ENCODE peak calls at places on chromosomes 12 and 14, in eight cellular contexts. One of them, this sample, is unnamed.
A peak's percentile ranks its signal among the peaks of the same experiment; 100 is the strongest.

GRCh38 chr12:12502813-12503146 is 59.9 kb downstream of the DUSP16 start:
- DNase-seq in Karpas-422: no peak
- DNase-seq in A549: no peak
- DNase-seq in fibroblast of lung: no peak
- DNase-seq in K562: no peak
- DNase-seq in neural progenitor cell: no peak
- DNase-seq in trophoblast cell: no peak
- DNase-seq in H9: no peak
- DNase-seq in this sample: no peak

GRCh38 chr12:46296822-46297221 is 28.0 kb upstream of the SLC38A1 start:
- DNase-seq in A549: no peak
- DNase-seq in fibroblast of lung: no peak
- DNase-seq in K562: no peak
- DNase-seq in neural progenitor cell: no peak
- DNase-seq in trophoblast cell: no peak
- DNase-seq in Karpas-422: no peak
- DNase-seq in H9: no peak
- DNase-seq in this sample: no peak

GRCh38 chr12:98828802-98829600 is 183.9 kb downstream of the APAF1 start:
- DNase-seq in trophoblast cell: no peak
- DNase-seq in K562: no peak
- DNase-seq in H9: no peak
- DNase-seq in neural progenitor cell: no peak
- DNase-seq in fibroblast of lung: no peak
- DNase-seq in Karpas-422: no peak
- DNase-seq in A549: no peak
- DNase-seq in this sample: no peak

GRCh38 chr12:94186461-94187237 is 38.3 kb downstream of the PLXNC1 start:
- DNase-seq in K562: no peak
- DNase-seq in H9: peak; percentile 93
- DNase-seq in trophoblast cell: peak; percentile 33
- DNase-seq in Karpas-422: no peak
- DNase-seq in fibroblast of lung: peak; percentile 77
- DNase-seq in neural progenitor cell: peak; percentile 96
- DNase-seq in A549: no peak
- DNase-seq in this sample: peak; percentile 83

GRCh38 chr12:14416658-14417057 is 51.2 kb downstream of the ATF7IP start:
- DNase-seq in trophoblast cell: no peak
- DNase-seq in neural progenitor cell: peak; percentile 55
- DNase-seq in H9: peak; percentile 46
- DNase-seq in Karpas-422: peak; percentile 82
- DNase-seq in fibroblast of lung: peak; percentile 96
- DNase-seq in A549: no peak
- DNase-seq in K562: no peak
- DNase-seq in this sample: peak; percentile 27

GRCh38 chr12:2691340-2692111 is 103.2 kb upstream of the FKBP4 start:
- DNase-seq in A549: no peak
- DNase-seq in K562: no peak
- DNase-seq in trophoblast cell: no peak
- DNase-seq in neural progenitor cell: peak; percentile 72
- DNase-seq in Karpas-422: peak; percentile 76
- DNase-seq in fibroblast of lung: no peak
- DNase-seq in H9: peak; percentile 73
- DNase-seq in this sample: no peak

GRCh38 chr12:57215668-57216013 is 953 bp upstream of the NXPH4 start:
- DNase-seq in A549: no peak
- DNase-seq in Karpas-422: peak; percentile 67
- DNase-seq in K562: no peak
- DNase-seq in H9: no peak
- DNase-seq in trophoblast cell: no peak
- DNase-seq in neural progenitor cell: no peak
- DNase-seq in fibroblast of lung: no peak
- DNase-seq in this sample: no peak

GRCh38 chr14:89017417-89017816 is 193.0 kb downstream of the TTC8 start:
- DNase-seq in K562: no peak
- DNase-seq in H9: no peak
- DNase-seq in A549: no peak
- DNase-seq in trophoblast cell: no peak
- DNase-seq in Karpas-422: no peak
- DNase-seq in fibroblast of lung: no peak
- DNase-seq in neural progenitor cell: no peak
- DNase-seq in this sample: no peak

GRCh38 chr12:130438243-130438620 is 100.5 kb downstream of the PIWIL1 start:
- DNase-seq in H9: no peak
- DNase-seq in trophoblast cell: no peak
- DNase-seq in fibroblast of lung: no peak
- DNase-seq in A549: no peak
- DNase-seq in neural progenitor cell: no peak
- DNase-seq in Karpas-422: no peak
- DNase-seq in K562: no peak
- DNase-seq in this sample: no peak

GRCh38 chr14:94132285-94132887 is 3.0 kb upstream of the IFI27L2 start:
- DNase-seq in H9: peak; percentile 54
- DNase-seq in Karpas-422: peak; percentile 92
- DNase-seq in neural progenitor cell: peak; percentile 80
- DNase-seq in trophoblast cell: peak; percentile 57
- DNase-seq in fibroblast of lung: peak; percentile 77
- DNase-seq in K562: peak; percentile 50
- DNase-seq in A549: peak; percentile 55
- DNase-seq in this sample: peak; percentile 52

GRCh38 chr12:122413516-122414404 is 8.7 kb downstream of the CLIP1 start:
- DNase-seq in Karpas-422: peak; percentile 45
- DNase-seq in A549: no peak
- DNase-seq in fibroblast of lung: peak; percentile 14
- DNase-seq in H9: no peak
- DNase-seq in trophoblast cell: no peak
- DNase-seq in neural progenitor cell: no peak
- DNase-seq in K562: no peak
- DNase-seq in this sample: no peak

GRCh38 chr12:55720071-55720564 is at the start of gene RDH5:
- DNase-seq in H9: no peak
- DNase-seq in A549: no peak
- DNase-seq in fibroblast of lung: peak; percentile 79
- DNase-seq in K562: no peak
- DNase-seq in Karpas-422: no peak
- DNase-seq in trophoblast cell: no peak
- DNase-seq in neural progenitor cell: no peak
- DNase-seq in this sample: no peak

GRCh38 chr12:106522708-106523107 is 60.1 kb upstream of the RFX4 start:
- DNase-seq in trophoblast cell: no peak
- DNase-seq in Karpas-422: no peak
- DNase-seq in K562: peak; percentile 38
- DNase-seq in H9: no peak
- DNase-seq in A549: no peak
- DNase-seq in neural progenitor cell: no peak
- DNase-seq in fibroblast of lung: no peak
- DNase-seq in this sample: no peak

GRCh38 chr14:104866451-104867370 is 1.6 kb downstream of the CEP170B start:
- DNase-seq in trophoblast cell: no peak
- DNase-seq in H9: no peak
- DNase-seq in K562: no peak
- DNase-seq in neural progenitor cell: peak; percentile 5
- DNase-seq in fibroblast of lung: no peak
- DNase-seq in Karpas-422: no peak
- DNase-seq in A549: no peak
- DNase-seq in this sample: no peak

GRCh38 chr12:21296751-21297406 is 37.8 kb downstream of the SLCO1A2 start:
- DNase-seq in A549: peak; percentile 16
- DNase-seq in fibroblast of lung: peak; percentile 28
- DNase-seq in K562: peak; percentile 8
- DNase-seq in trophoblast cell: no peak
- DNase-seq in H9: no peak
- DNase-seq in neural progenitor cell: peak; percentile 19
- DNase-seq in Karpas-422: peak; percentile 54
- DNase-seq in this sample: peak; percentile 22

GRCh38 chr14:33932526-33933292 is 18.2 kb downstream of the EGLN3 start:
- DNase-seq in A549: no peak
- DNase-seq in fibroblast of lung: peak; percentile 39
- DNase-seq in Karpas-422: no peak
- DNase-seq in K562: no peak
- DNase-seq in trophoblast cell: no peak
- DNase-seq in H9: no peak
- DNase-seq in neural progenitor cell: peak; percentile 87
- DNase-seq in this sample: no peak

DNA sequence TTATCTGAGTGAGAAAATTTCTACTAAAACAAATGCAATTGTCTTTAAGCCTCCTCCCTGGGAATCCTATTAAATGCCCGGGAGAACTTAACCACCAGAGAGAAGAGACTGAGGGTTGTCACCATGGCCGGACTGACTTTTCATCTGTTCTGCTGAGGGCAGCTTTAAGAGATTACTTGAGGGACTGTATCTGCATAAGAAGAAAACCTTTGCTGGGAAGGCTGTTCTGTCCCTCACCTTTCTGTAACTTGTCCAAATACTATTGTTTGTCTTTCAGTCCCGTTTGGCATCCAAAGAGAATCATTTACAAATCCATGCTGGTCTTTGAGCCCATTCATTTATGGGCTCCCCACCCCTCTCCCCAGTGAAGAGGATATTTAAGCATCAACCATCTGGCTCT is 306.3 kb upstream of the FLRT2 start:
- DNase-seq in trophoblast cell: no peak
- DNase-seq in neural progenitor cell: peak; percentile 43
- DNase-seq in K562: no peak
- DNase-seq in fibroblast of lung: no peak
- DNase-seq in A549: no peak
- DNase-seq in Karpas-422: no peak
- DNase-seq in H9: no peak
- DNase-seq in this sample: no peak
- H3K4me2 ChIP-seq in trophoblast cell: no peak overlapping the region
- H3K4me2 ChIP-seq in neural progenitor cell: peak overlapping the region; percentile 35
- H3K4me2 ChIP-seq in K562: no peak overlapping the region
- H3K4me2 ChIP-seq in fibroblast of lung: no peak overlapping the region
- H3K4me2 ChIP-seq in A549: no peak overlapping the region
- H3K4me2 ChIP-seq in Karpas-422: no peak overlapping the region
- H3K4me2 ChIP-seq in H9: no peak overlapping the region
- H3K4me2 ChIP-seq in this sample: no peak overlapping the region

GRCh38 chr12:119665164-119665929 is 2.6 kb upstream of the PRKAB1 start:
- DNase-seq in Karpas-422: no peak
- DNase-seq in A549: no peak
- DNase-seq in H9: no peak
- DNase-seq in neural progenitor cell: no peak
- DNase-seq in fibroblast of lung: no peak
- DNase-seq in trophoblast cell: no peak
- DNase-seq in K562: peak; percentile 94
- DNase-seq in this sample: no peak
- H3K4me2 ChIP-seq in Karpas-422: peak overlapping the region; percentile 84
- H3K4me2 ChIP-seq in A549: no peak overlapping the region
- H3K4me2 ChIP-seq in H9: no peak overlapping the region
- H3K4me2 ChIP-seq in neural progenitor cell: no peak overlapping the region
- H3K4me2 ChIP-seq in fibroblast of lung: no peak overlapping the region
- H3K4me2 ChIP-seq in trophoblast cell: no peak overlapping the region
- H3K4me2 ChIP-seq in K562: peak overlapping the region; percentile 73
- H3K4me2 ChIP-seq in this sample: no peak overlapping the region

GRCh38 chr12:124764870-124765570 is 98.6 kb downstream of the SCARB1 start:
- DNase-seq in H9: no peak
- DNase-seq in trophoblast cell: peak; percentile 88
- DNase-seq in K562: no peak
- DNase-seq in fibroblast of lung: peak; percentile 88
- DNase-seq in neural progenitor cell: no peak
- DNase-seq in Karpas-422: no peak
- DNase-seq in A549: no peak
- DNase-seq in this sample: no peak

GRCh38 chr12:124765571-124766489 is 97.8 kb downstream of the SCARB1 start:
- DNase-seq in fibroblast of lung: no peak
- DNase-seq in A549: no peak
- DNase-seq in neural progenitor cell: no peak
- DNase-seq in K562: no peak
- DNase-seq in trophoblast cell: no peak
- DNase-seq in Karpas-422: no peak
- DNase-seq in H9: no peak
- DNase-seq in this sample: no peak

GRCh38 chr12:124762791-124763593 is 100.7 kb downstream of the SCARB1 start:
- DNase-seq in A549: no peak
- DNase-seq in Karpas-422: no peak
- DNase-seq in fibroblast of lung: no peak
- DNase-seq in H9: no peak
- DNase-seq in trophoblast cell: no peak
- DNase-seq in K562: no peak
- DNase-seq in neural progenitor cell: no peak
- DNase-seq in this sample: no peak

GRCh38 chr12:124763594-124763979 is 100.1 kb downstream of the SCARB1 start:
- DNase-seq in fibroblast of lung: no peak
- DNase-seq in K562: no peak
- DNase-seq in trophoblast cell: no peak
- DNase-seq in H9: no peak
- DNase-seq in A549: no peak
- DNase-seq in neural progenitor cell: no peak
- DNase-seq in Karpas-422: no peak
- DNase-seq in this sample: no peak

GRCh38 chr12:124764451-124764850 is 99.2 kb downstream of the SCARB1 start:
- DNase-seq in fibroblast of lung: peak; percentile 79
- DNase-seq in A549: no peak
- DNase-seq in trophoblast cell: peak; percentile 68
- DNase-seq in K562: peak; percentile 68
- DNase-seq in neural progenitor cell: no peak
- DNase-seq in H9: no peak
- DNase-seq in Karpas-422: peak; percentile 95
- DNase-seq in this sample: no peak
- H3K4me2 ChIP-seq in fibroblast of lung: no peak overlapping the region
- H3K4me2 ChIP-seq in A549: no peak overlapping the region
- H3K4me2 ChIP-seq in trophoblast cell: no peak overlapping the region
- H3K4me2 ChIP-seq in K562: no peak overlapping the region
- H3K4me2 ChIP-seq in neural progenitor cell: no peak overlapping the region
- H3K4me2 ChIP-seq in H9: no peak overlapping the region
- H3K4me2 ChIP-seq in Karpas-422: no peak overlapping the region
- H3K4me2 ChIP-seq in this sample: no peak overlapping the region

DNA sequence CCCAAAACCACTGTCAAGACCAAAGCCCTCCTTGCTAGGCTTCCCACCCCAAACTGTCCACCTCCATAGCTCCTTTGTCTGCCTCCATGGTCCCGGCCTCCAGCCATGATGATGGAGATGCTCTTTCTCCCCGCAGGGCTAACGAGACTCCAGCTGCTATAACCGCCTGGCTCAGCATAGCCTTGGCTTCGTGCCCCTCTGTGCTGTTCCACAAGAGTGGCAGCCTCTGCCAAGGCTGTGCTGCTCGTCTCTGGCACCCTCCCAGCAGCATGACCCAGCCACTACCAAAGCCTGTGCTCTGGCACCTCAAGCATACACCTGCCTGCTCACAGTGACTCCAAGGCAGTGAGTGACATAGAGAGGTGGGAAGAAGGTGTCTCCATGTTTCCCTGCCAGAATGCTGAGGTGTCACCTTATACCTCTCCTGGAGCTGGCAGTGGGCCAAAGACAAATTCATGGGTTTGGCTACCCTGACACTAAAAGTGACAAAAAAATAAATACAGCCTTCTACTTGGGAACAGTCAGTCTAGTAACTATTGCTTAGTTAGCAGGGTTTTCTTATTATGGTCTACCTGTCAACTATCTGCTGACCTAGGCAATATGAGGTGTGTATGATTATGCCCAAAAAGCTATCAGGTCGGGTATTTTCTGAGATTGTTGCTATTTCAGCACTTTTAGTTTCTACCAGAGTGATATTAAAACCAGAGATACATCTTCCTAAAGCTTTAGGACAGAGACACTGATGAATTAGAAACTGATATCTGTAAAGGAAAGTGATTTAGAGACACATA is 16.1 kb upstream of the KRT73 start:
- DNase-seq in A549: no peak
- DNase-seq in Karpas-422: no peak
- DNase-seq in H9: peak; percentile 24
- DNase-seq in K562: no peak
- DNase-seq in neural progenitor cell: no peak
- DNase-seq in trophoblast cell: no peak
- DNase-seq in fibroblast of lung: no peak
- DNase-seq in this sample: no peak
- H3K4me2 ChIP-seq in A549: no peak overlapping the region
- H3K4me2 ChIP-seq in Karpas-422: no peak overlapping the region
- H3K4me2 ChIP-seq in H9: no peak overlapping the region
- H3K4me2 ChIP-seq in K562: no peak overlapping the region
- H3K4me2 ChIP-seq in neural progenitor cell: no peak overlapping the region
- H3K4me2 ChIP-seq in trophoblast cell: no peak overlapping the region
- H3K4me2 ChIP-seq in fibroblast of lung: no peak overlapping the region
- H3K4me2 ChIP-seq in this sample: no peak overlapping the region

This sample was measured in SK-N-SH.